ENCODE peak calls at places on chromosomes 1 and 21, in ten cellular contexts. L, T, Y, B, K, G, N, C, J and E are unnamed samples.

GRCh38 chr1:32992489-32993214 is 28.0 kb upstream of the RNF19B start:
- DNase-seq in L (peak), T (peak), Y (peak), B (peak), K (peak), G (peak), N (peak), C (peak), J (peak), E (no peak)

GRCh38 chr21:35156293-35156976 is 107.3 kb upstream of the RUNX1 start:
- DNase-seq in L (no peak), T (no peak), Y (no peak), B (no peak), K (no peak), G (no peak), N (no peak), C (no peak), J (no peak), E (no peak)

GRCh38 chr21:29436143-29436542 is 137.4 kb downstream of the BACH1 start:
- DNase-seq in L (no peak), T (no peak), Y (peak), B (peak), K (no peak), G (no peak), N (no peak), C (peak), J (no peak), E (no peak)

GRCh38 chr21:16624468-16625102 is 888.3 kb upstream of the CXADR start:
- DNase-seq in L (no peak), T (no peak), Y (no peak), B (no peak), K (no peak), G (no peak), N (no peak), C (no peak), J (no peak), E (no peak)

GRCh38 chr1:220511183-220511582 is 16.8 kb upstream of the MARK1 start:
- DNase-seq in L (no peak), T (no peak), Y (no peak), B (no peak), K (no peak), G (no peak), N (no peak), C (no peak), J (no peak), E (no peak)

GRCh38 chr1:185325413-185325812 is 8.4 kb upstream of the IVNS1ABP start:
- DNase-seq in L (no peak), T (no peak), Y (no peak), B (no peak), K (no peak), G (no peak), N (no peak), C (no peak), J (no peak), E (no peak)

GRCh38 chr1:193322218-193322617 is 135.8 kb upstream of the B3GALT2 start:
- DNase-seq in L (peak), T (no peak), Y (peak), B (no peak), K (no peak), G (no peak), N (no peak), C (peak), J (no peak), E (no peak)

GRCh38 chr1:21956720-21957552 is 19.8 kb upstream of the HSPG2 start:
- DNase-seq in L (no peak), T (peak), Y (peak), B (peak), K (no peak), G (peak), N (peak), C (peak), J (peak), E (no peak)

GRCh38 chr1:207838156-207839082 is 72.5 kb downstream of the CD34 start:
- DNase-seq in L (peak), T (no peak), Y (peak), B (peak), K (no peak), G (peak), N (peak), C (no peak), J (peak), E (peak)

GRCh38 chr1:226641671-226642231 is 93.2 kb downstream of the STUM start:
- DNase-seq in L (no peak), T (no peak), Y (no peak), B (no peak), K (no peak), G (no peak), N (no peak), C (no peak), J (no peak), E (no peak)

GRCh38 chr1:176696689-176697088 is 233.7 kb downstream of the PAPPA2 start:
- DNase-seq in L (no peak), T (no peak), Y (no peak), B (no peak), K (no peak), G (no peak), N (no peak), C (no peak), J (no peak), E (no peak)

GRCh38 chr1:35571263-35571662 is 1.9 kb upstream of the TFAP2E start:
- DNase-seq in L (no peak), T (no peak), Y (no peak), B (no peak), K (no peak), G (no peak), N (no peak), C (no peak), J (no peak), E (no peak)

GRCh38 chr1:203600782-203601513 is 25.7 kb upstream of the ATP2B4 start:
- DNase-seq in L (no peak), T (no peak), Y (no peak), B (no peak), K (no peak), G (no peak), N (no peak), C (no peak), J (no peak), E (no peak)
- H3K27ac ChIP-seq in L (no peak), T (no peak), Y (peak), B (no peak), K (no peak), G (no peak), N (no peak), C (no peak), J (no peak), E (no peak)

DNA sequence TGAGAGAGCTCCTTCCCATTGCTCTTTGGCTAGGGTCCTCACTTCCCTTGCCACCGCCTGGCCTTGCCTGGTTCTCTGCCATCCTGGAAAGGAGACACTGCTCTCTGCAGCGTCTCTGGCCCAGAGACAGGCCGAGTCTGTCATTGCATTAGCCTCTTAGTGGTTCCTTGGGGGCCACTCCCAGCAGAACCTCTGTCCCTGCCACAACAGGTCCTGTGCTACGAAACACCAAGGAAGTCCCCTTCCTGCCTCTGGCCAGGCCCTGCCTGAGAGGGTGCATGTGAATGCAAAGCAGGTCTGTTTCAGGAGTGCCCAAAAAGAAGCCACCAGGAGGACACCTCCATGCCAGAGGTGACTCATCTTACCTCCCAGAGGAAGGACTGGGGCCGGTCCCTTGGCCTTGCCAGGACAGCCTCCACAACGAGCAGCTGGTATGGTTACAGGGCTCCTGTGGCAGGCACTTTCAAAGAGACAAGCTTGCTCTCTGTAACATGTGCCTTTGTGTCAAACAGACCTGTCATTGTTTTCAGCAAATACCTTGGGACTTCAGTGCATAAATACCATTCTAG is 59.6 kb downstream of the VPS26C start:
- DNase-seq in L (no peak), T (no peak), Y (no peak), B (no peak), K (no peak), G (no peak), N (peak), C (no peak), J (peak), E (no peak)
- H3K27ac ChIP-seq in L (no peak), T (no peak), Y (peak), B (peak), K (no peak), G (peak), N (peak), C (no peak), J (peak), E (peak)

GRCh38 chr1:94620345-94621031 is 78.9 kb upstream of the F3 start:
- DNase-seq in L (no peak), T (peak), Y (no peak), B (no peak), K (no peak), G (no peak), N (no peak), C (no peak), J (no peak), E (no peak)

GRCh38 chr1:94623560-94624148 is 82.1 kb upstream of the F3 start:
- DNase-seq in L (no peak), T (peak), Y (peak), B (no peak), K (no peak), G (no peak), N (no peak), C (peak), J (no peak), E (no peak)

GRCh38 chr1:94621392-94621791 is 79.8 kb upstream of the F3 start:
- DNase-seq in L (no peak), T (peak), Y (no peak), B (no peak), K (no peak), G (no peak), N (no peak), C (no peak), J (peak), E (no peak)

GRCh38 chr1:94622757-94623156 is 81.2 kb upstream of the F3 start:
- DNase-seq in L (peak), T (peak), Y (peak), B (no peak), K (no peak), G (no peak), N (no peak), C (peak), J (no peak), E (no peak)

DNA sequence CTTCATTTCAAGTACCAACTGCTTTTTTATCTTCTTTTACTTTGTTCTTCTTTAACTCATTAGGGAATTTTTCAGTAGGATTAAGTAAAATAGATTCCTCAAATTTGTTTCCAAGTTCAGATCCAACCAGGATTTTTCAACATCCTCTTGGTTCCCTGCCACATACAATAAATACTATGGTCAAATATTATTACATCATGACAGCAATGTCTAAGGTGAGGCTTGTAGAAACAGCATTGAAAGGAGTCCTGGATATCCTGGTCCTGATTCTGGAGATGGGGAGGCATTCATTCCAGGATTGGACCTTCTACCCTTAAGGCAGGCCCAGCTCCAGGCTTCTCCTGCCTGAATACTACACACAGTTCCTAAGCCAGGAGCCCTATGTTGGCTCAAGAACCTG is 80.2 kb upstream of the F3 start:
- DNase-seq in L (no peak), T (peak), Y (no peak), B (no peak), K (no peak), G (no peak), N (no peak), C (no peak), J (no peak), E (no peak)
- H3K27ac ChIP-seq in L (peak), T (peak), Y (no peak), B (no peak), K (no peak), G (no peak), N (no peak), C (no peak), J (peak), E (no peak)

GRCh38 chr1:212355230-212355969 is 59.3 kb downstream of the PACC1 start:
- DNase-seq in L (no peak), T (no peak), Y (no peak), B (no peak), K (no peak), G (no peak), N (no peak), C (no peak), J (no peak), E (no peak)

GRCh38 chr1:212353181-212353580 is 61.5 kb downstream of the PACC1 start:
- DNase-seq in L (no peak), T (no peak), Y (no peak), B (no peak), K (no peak), G (no peak), N (no peak), C (no peak), J (no peak), E (no peak)

GRCh38 chr1:212351588-212352362 is 62.9 kb downstream of the PACC1 start:
- DNase-seq in L (no peak), T (no peak), Y (no peak), B (no peak), K (no peak), G (no peak), N (no peak), C (no peak), J (no peak), E (no peak)

GRCh38 chr1:212359794-212360479 is 54.7 kb downstream of the PACC1 start:
- DNase-seq in L (no peak), T (no peak), Y (no peak), B (no peak), K (no peak), G (no peak), N (no peak), C (no peak), J (no peak), E (no peak)

DNA sequence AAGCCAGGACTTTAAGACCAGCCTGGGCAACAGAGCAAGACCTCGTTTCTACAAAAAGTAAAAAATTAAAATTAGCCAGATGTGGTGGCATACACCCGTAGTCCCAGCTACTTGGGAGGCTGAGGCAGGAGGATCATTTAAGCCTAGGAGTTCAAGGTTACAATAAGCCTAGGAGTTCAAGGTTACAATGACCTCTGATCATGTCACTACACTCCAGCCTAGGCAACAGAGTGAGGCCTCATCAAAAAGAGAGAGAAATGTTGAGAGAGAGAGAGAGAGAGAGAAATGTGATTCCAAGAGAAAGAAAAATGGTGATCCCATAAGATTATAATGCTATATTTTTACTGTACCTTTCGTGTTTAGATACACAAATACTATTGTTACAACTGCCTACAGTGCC is 60.2 kb downstream of the PACC1 start:
- DNase-seq in L (no peak), T (no peak), Y (no peak), B (no peak), K (no peak), G (no peak), N (no peak), C (no peak), J (no peak), E (no peak)
- H3K27ac ChIP-seq in L (no peak), T (no peak), Y (no peak), B (no peak), K (no peak), G (no peak), N (no peak), C (no peak), J (no peak), E (no peak)

DNA sequence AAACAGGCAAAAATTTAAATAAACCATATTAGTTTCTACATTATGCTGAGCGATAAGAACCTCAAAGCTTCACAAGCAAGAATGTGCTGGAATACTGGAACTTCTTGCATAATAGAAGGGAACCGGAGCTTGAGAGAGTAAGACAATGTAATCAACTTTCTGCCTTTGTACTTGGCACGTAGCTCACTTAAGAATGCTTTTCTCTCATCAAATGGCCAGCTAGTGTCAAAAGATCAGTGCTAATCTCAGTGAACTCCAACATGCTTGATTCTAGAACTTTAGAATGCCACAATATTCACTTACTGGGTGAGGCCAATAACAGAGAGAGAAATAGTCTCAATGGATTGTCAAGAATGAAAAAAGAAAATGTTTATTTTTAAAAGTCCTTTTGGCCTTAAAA is 486.1 kb upstream of the LRRC7 start:
- DNase-seq in L (no peak), T (no peak), Y (peak), B (no peak), K (no peak), G (no peak), N (no peak), C (peak), J (no peak), E (no peak)
- H3K27ac ChIP-seq in L (no peak), T (no peak), Y (no peak), B (no peak), K (no peak), G (no peak), N (no peak), C (no peak), J (no peak), E (no peak)

GRCh38 chr1:242761556-242761955 is 237.1 kb upstream of the PLD5 start:
- DNase-seq in L (no peak), T (no peak), Y (no peak), B (no peak), K (no peak), G (no peak), N (no peak), C (no peak), J (no peak), E (no peak)
- H3K27ac ChIP-seq in L (no peak), T (no peak), Y (no peak), B (no peak), K (no peak), G (no peak), N (no peak), C (no peak), J (no peak), E (no peak)

DNA sequence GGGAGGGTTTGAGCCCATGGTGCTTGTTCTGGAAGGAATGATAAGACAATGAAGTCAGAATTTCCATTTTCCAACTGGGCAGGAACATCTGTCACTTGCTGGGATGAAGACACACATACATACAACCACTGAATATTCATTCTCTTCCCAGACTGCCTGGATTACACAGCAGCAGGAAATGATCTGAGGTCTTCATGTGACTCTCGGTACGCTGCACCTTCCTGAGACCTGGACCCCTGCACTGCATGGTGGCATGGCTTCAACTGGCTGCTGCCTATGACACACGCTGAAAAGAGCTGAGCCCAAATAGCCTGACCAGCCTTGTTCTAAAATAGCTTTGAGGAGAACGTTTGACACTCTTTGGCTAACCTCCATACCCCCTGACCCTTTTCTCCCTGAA is 150.6 kb downstream of the GABPA start:
- DNase-seq in L (no peak), T (no peak), Y (no peak), B (no peak), K (no peak), G (no peak), N (no peak), C (no peak), J (no peak), E (no peak)
- H3K27ac ChIP-seq in L (no peak), T (peak), Y (no peak), B (no peak), K (no peak), G (no peak), N (no peak), C (no peak), J (no peak), E (no peak)

DNA sequence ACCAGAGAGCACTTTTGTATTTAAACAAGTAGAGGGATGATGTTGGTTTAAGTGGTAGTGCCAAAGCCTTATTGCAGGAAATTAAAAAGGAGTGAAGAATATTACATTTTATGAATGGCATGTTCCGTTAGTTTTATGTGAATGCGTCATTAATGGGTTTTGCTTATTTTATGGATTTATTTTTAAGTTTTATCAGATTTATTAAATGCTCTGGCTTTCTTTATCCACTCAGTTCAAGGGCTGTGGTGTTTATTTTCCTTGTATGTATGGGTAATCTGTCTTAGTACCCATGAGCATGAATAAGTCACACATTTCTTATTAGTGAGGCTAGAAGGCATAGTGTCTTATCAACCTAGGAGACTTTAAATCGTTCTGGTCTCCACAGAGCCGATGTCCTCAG is 41.6 kb upstream of the NBL1 start:
- DNase-seq in L (no peak), T (no peak), Y (no peak), B (no peak), K (no peak), G (no peak), N (no peak), C (no peak), J (no peak), E (no peak)
- H3K27ac ChIP-seq in L (no peak), T (no peak), Y (no peak), B (no peak), K (no peak), G (no peak), N (no peak), C (no peak), J (no peak), E (no peak)

GRCh38 chr1:179952181-179952580 is 2.4 kb upstream of the CEP350 start:
- DNase-seq in L (no peak), T (no peak), Y (no peak), B (no peak), K (no peak), G (no peak), N (no peak), C (no peak), J (no peak), E (no peak)
- H3K27ac ChIP-seq in L (no peak), T (no peak), Y (no peak), B (no peak), K (no peak), G (no peak), N (no peak), C (no peak), J (no peak), E (no peak)